ENCODE peak calls at places on chromosomes 11 and 22, in nine cellular contexts. U, O, C, X, A, L, M, T and H are unnamed samples.

GRCh38 chr22:17387356-17387755 is 18.1 kb downstream of the CECR2 start:
- DNase-seq in L (no peak), U (no peak), X (no peak), M (no peak), T (no peak), O (no peak), C (no peak), A (no peak), H (no peak)

GRCh38 chr11:130616578-130616977 is 168.1 kb downstream of the ADAMTS15 start:
- DNase-seq in L (no peak), A (no peak), M (no peak), U (no peak), C (no peak), X (no peak), O (no peak), T (no peak), H (no peak)

GRCh38 chr11:121104223-121104831 is 3.3 kb downstream of the TECTA start:
- DNase-seq in A (no peak), C (no peak), M (no peak), L (peak), O (peak), T (peak), U (no peak), X (no peak), H (no peak)

GRCh38 chr11:126113515-126113957 is 50.9 kb upstream of the CDON start:
- DNase-seq in C (peak), O (peak), U (peak), L (no peak), A (no peak), M (no peak), T (no peak), X (no peak), H (no peak)

GRCh38 chr11:26557666-26558065 is 14.4 kb downstream of the MUC15 start:
- DNase-seq in O (no peak), T (no peak), U (peak), A (no peak), X (no peak), C (no peak), M (no peak), L (no peak), H (no peak)

GRCh38 chr11:65872555-65873279 is at the start of gene EFEMP2:
- DNase-seq in M (no peak), T (peak), A (no peak), C (peak), O (peak), U (peak), X (peak), L (no peak), H (no peak)

GRCh38 chr22:19047993-19048392 is 74.2 kb downstream of the DGCR2 start:
- DNase-seq in T (no peak), U (no peak), C (no peak), M (no peak), O (no peak), X (no peak), L (no peak), A (no peak), H (no peak)

GRCh38 chr22:43826142-43827093 is 14.3 kb upstream of the EFCAB6 start:
- DNase-seq in M (no peak), U (peak), L (no peak), X (no peak), O (no peak), T (no peak), A (no peak), C (no peak), H (no peak)

GRCh38 chr11:86983071-86983488 is 27.9 kb upstream of the FZD4 start:
- DNase-seq in L (no peak), A (no peak), U (peak), O (no peak), X (no peak), M (no peak), T (peak), C (peak), H (no peak)

GRCh38 chr11:31812392-31813241 is 1.5 kb upstream of the PAX6 start:
- DNase-seq in L (no peak), T (peak), C (peak), M (no peak), A (no peak), X (no peak), O (no peak), U (no peak), H (no peak)

GRCh38 chr11:115054541-115055538 is 376.5 kb downstream of the NXPE2 start:
- DNase-seq in U (no peak), C (no peak), L (no peak), O (no peak), A (no peak), T (no peak), M (no peak), X (no peak), H (no peak)

GRCh38 chr11:128517457-128518230 is 69.7 kb downstream of the ETS1 start:
- DNase-seq in L (no peak), U (peak), X (peak), O (no peak), C (no peak), T (no peak), A (no peak), M (no peak), H (no peak)

GRCh38 chr11:73310076-73310475 is 2.0 kb downstream of the ARHGEF17 start:
- DNase-seq in O (peak), L (no peak), M (no peak), X (no peak), U (no peak), C (no peak), T (no peak), A (no peak), H (no peak)

GRCh38 chr11:726278-726915 is 20.4 kb downstream of the EPS8L2 start:
- DNase-seq in C (peak), X (no peak), U (peak), L (no peak), O (peak), T (no peak), A (peak), M (peak), H (peak)

GRCh38 chr11:44066732-44067131 is 662 bp downstream of the ACCS start:
- DNase-seq in C (no peak), M (no peak), A (no peak), T (no peak), X (no peak), U (peak), O (peak), L (no peak), H (no peak)

GRCh38 chr22:23542933-23543332 is 37.2 kb downstream of the IGLL1 start:
- DNase-seq in L (no peak), C (no peak), O (peak), A (no peak), M (no peak), U (peak), X (no peak), T (no peak), H (no peak)

GRCh38 chr11:63671322-63672155 is at the start of gene ATL3:
- DNase-seq in L (peak), T (peak), C (peak), M (peak), O (peak), U (peak), A (peak), X (peak), H (peak)

GRCh38 chr11:129225190-129225589 is 33.1 kb upstream of the ARHGAP32 start:
- DNase-seq in U (peak), X (no peak), L (no peak), C (no peak), O (no peak), A (no peak), T (no peak), M (no peak), H (no peak)

GRCh38 chr11:124898711-124899110 is 1.0 kb upstream of the ROBO4 start:
- DNase-seq in L (no peak), O (peak), T (peak), X (no peak), A (no peak), U (no peak), M (no peak), C (no peak), H (no peak)

GRCh38 chr11:95092549-95093324 is 3.1 kb downstream of the ENDOD1 start:
- DNase-seq in M (peak), U (peak), T (no peak), A (no peak), O (no peak), L (no peak), X (no peak), C (peak), H (no peak)

GRCh38 chr11:61961570-61962212 is 5.7 kb downstream of the FTH1 start:
- DNase-seq in C (peak), O (peak), A (no peak), U (peak), M (no peak), T (no peak), L (no peak), X (peak), H (no peak)

GRCh38 chr11:1219836-1220810 is 2.7 kb upstream of the MUC5B start:
- DNase-seq in M (no peak), A (no peak), X (no peak), T (no peak), U (no peak), L (no peak), O (peak), C (peak), H (no peak)

GRCh38 chr11:74462009-74462408 is 5.3 kb downstream of the KCNE3 start:
- DNase-seq in A (no peak), X (no peak), U (peak), T (no peak), L (no peak), M (no peak), C (no peak), O (peak), H (no peak)

GRCh38 chr11:19605500-19606371 is 106.9 kb upstream of the NAV2 start:
- DNase-seq in M (no peak), U (no peak), A (no peak), O (no peak), C (no peak), X (no peak), T (no peak), L (no peak), H (no peak)

GRCh38 chr11:5258543-5259262 is 4.1 kb upstream of the HBG2 start:
- DNase-seq in T (no peak), U (no peak), X (peak), L (no peak), A (no peak), C (no peak), M (no peak), O (no peak), H (no peak)

GRCh38 chr22:20438678-20439492 is 1.3 kb upstream of the SCARF2 start:
- DNase-seq in X (no peak), M (no peak), A (no peak), U (no peak), L (no peak), O (peak), C (no peak), T (no peak), H (no peak)

GRCh38 chr22:42326786-42327185 is 56.3 kb upstream of the TCF20 start:
- DNase-seq in X (no peak), C (no peak), A (no peak), L (no peak), O (no peak), U (no peak), T (no peak), M (no peak), H (no peak)

GRCh38 chr22:29636751-29637150 is 33.3 kb downstream of the NF2 start:
- DNase-seq in A (no peak), T (peak), M (no peak), C (no peak), O (no peak), L (no peak), X (no peak), U (peak), H (no peak)

GRCh38 chr11:15006139-15006759 is 34.1 kb upstream of the CALCA start:
- DNase-seq in C (no peak), U (peak), L (no peak), M (peak), O (no peak), T (no peak), X (no peak), A (peak), H (peak)

GRCh38 chr11:2377511-2378443 is 667 bp downstream of the CD81 start:
- DNase-seq in L (no peak), U (peak), O (peak), C (peak), X (no peak), T (peak), A (no peak), M (peak), H (no peak)

GRCh38 chr11:116371146-116371545 is 401.6 kb downstream of the BUD13 start:
- DNase-seq in T (no peak), L (no peak), C (no peak), M (no peak), U (no peak), A (no peak), O (no peak), X (no peak), H (no peak)